ENCODE peak calls at places on chromosomes 4 and X, in seven cellular contexts. X is NCI-H1092; C is ureter; J is NCI-H1694; I is CD4-positive, alpha-beta T cell; R is gastrocnemius medialis; E is COR-L47. O is an unnamed sample.

GRCh38 chrX:155263854-155264628 is at the start of gene RAB39B:
- DNase-seq in X (peak), C (peak), J (peak), I (peak), R (peak), E (peak), O (peak)

GRCh38 chr4:119026662-119027444 is 108.8 kb upstream of the MYOZ2 start:
- DNase-seq in X (no peak), C (no peak), J (no peak), I (no peak), R (peak), E (no peak), O (no peak)

GRCh38 chr4:74444891-74445642 is at the start of gene AREG:
- DNase-seq in X (peak), C (peak), J (no peak), I (peak), R (peak), E (peak), O (peak)

GRCh38 chr4:110618091-110619000 is 4.5 kb downstream of the PITX2 start:
- DNase-seq in X (no peak), C (no peak), J (no peak), I (no peak), R (peak), E (no peak), O (no peak)

GRCh38 chr4:74615411-74615810 is 170.5 kb downstream of the AREG start:
- DNase-seq in X (no peak), C (no peak), J (no peak), I (no peak), R (no peak), E (no peak), O (no peak)

GRCh38 chr4:105155426-105155825 is 8.8 kb downstream of the TET2 start:
- DNase-seq in X (no peak), C (no peak), J (no peak), I (no peak), R (no peak), E (no peak), O (no peak)

GRCh38 chrX:13939741-13940597 is 89.7 kb downstream of the GEMIN8 start:
- DNase-seq in X (no peak), C (no peak), J (no peak), I (no peak), R (no peak), E (no peak), O (no peak)

GRCh38 chrX:14032383-14032782 is 2.7 kb upstream of the GEMIN8 start:
- DNase-seq in X (peak), C (peak), J (peak), I (peak), R (no peak), E (peak), O (peak)

GRCh38 chr4:164731827-164732474 is 22.0 kb upstream of the SMIM31 start:
- DNase-seq in X (no peak), C (peak), J (peak), I (peak), R (peak), E (peak), O (peak)

GRCh38 chr4:24752140-24752539 is 43.2 kb upstream of the SOD3 start:
- DNase-seq in X (no peak), C (no peak), J (no peak), I (no peak), R (no peak), E (no peak), O (no peak)

GRCh38 chrX:136880003-136880451 is 498 bp downstream of the RBMX start:
- DNase-seq in X (peak), C (peak), J (no peak), I (peak), R (peak), E (peak), O (peak)

GRCh38 chr4:170672571-170672970 is 582.8 kb upstream of the AADAT start:
- DNase-seq in X (no peak), C (no peak), J (no peak), I (no peak), R (no peak), E (no peak), O (no peak)

GRCh38 chrX:33211356-33212254 is at the start of gene DMD:
- DNase-seq in X (no peak), C (peak), J (no peak), I (no peak), R (peak), E (no peak), O (no peak)

GRCh38 chr4:18880850-18881249 is 859.3 kb upstream of the LCORL start:
- DNase-seq in X (no peak), C (no peak), J (no peak), I (no peak), R (no peak), E (no peak), O (no peak)

GRCh38 chr4:83219344-83219990 is 65.1 kb downstream of the COQ2 start:
- DNase-seq in X (no peak), C (no peak), J (peak), I (peak), R (no peak), E (peak), O (no peak)

GRCh38 chrX:57445046-57445445 is 146.8 kb upstream of the ZXDB start:
- DNase-seq in X (no peak), C (no peak), J (no peak), I (no peak), R (no peak), E (no peak), O (no peak)

GRCh38 chr4:17544205-17544604 is 29.2 kb downstream of the CLRN2 start:
- DNase-seq in X (peak), C (no peak), J (no peak), I (no peak), R (no peak), E (peak), O (no peak)

GRCh38 chr4:174522183-174523002 is at the start of gene HPGD:
- DNase-seq in X (no peak), C (peak), J (no peak), I (peak), R (peak), E (peak), O (peak)

GRCh38 chrX:80016182-80016581 is 1.6 kb downstream of the TBX22 start:
- DNase-seq in X (no peak), C (no peak), J (no peak), I (no peak), R (no peak), E (no peak), O (no peak)

GRCh38 chrX:71053217-71053621 is 14.9 kb downstream of the SNX12 start:
- DNase-seq in X (no peak), C (no peak), J (no peak), I (no peak), R (no peak), E (no peak), O (no peak)

GRCh38 chr4:6233943-6234342 is 33.6 kb upstream of the JAKMIP1 start:
- DNase-seq in X (no peak), C (peak), J (no peak), I (no peak), R (no peak), E (no peak), O (no peak)

GRCh38 chr4:4289575-4289929 is 402 bp downstream of the LYAR start:
- DNase-seq in X (no peak), C (no peak), J (no peak), I (no peak), R (no peak), E (no peak), O (no peak)

GRCh38 chr4:36841583-36842326 is 402.8 kb upstream of the NWD2 start:
- DNase-seq in X (no peak), C (no peak), J (no peak), I (no peak), R (no peak), E (no peak), O (no peak)

GRCh38 chr4:6834867-6835266 is 52.3 kb downstream of the KIAA0232 start:
- DNase-seq in X (no peak), C (no peak), J (no peak), I (no peak), R (peak), E (no peak), O (no peak)

GRCh38 chr4:154399259-154399974 is 92.2 kb downstream of the DCHS2 start:
- DNase-seq in X (no peak), C (no peak), J (no peak), I (no peak), R (no peak), E (no peak), O (no peak)

GRCh38 chrX:40420899-40421729 is 159.7 kb upstream of the ATP6AP2 start:
- DNase-seq in X (no peak), C (no peak), J (no peak), I (no peak), R (no peak), E (no peak), O (no peak)